ENCODE peak calls at places on chromosomes 5 and 9, in seven cellular contexts. L, X, O, F, Z, G and J are unnamed samples.

GRCh38 chr9:92534199-92535159 is 1.3 kb downstream of the ECM2 start:
- DNase-seq in G (no peak), O (no peak), X (no peak), F (no peak), L (no peak), Z (peak; percentile 36), J (no peak)

GRCh38 chr5:59542841-59543825 is 350.4 kb downstream of the PDE4D start:
- DNase-seq in G (no peak), X (peak; percentile 2), Z (no peak), O (no peak), L (no peak), F (no peak), J (no peak)

GRCh38 chr5:122129332-122129731 is at the start of gene ZNF474:
- DNase-seq in X (no peak), Z (no peak), L (no peak), G (no peak), O (no peak), F (peak; percentile 28), J (no peak)

GRCh38 chr5:16894236-16895057 is 41.6 kb downstream of the MYO10 start:
- DNase-seq in O (peak; percentile 75), Z (no peak), L (no peak), X (no peak), G (no peak), F (no peak), J (no peak)

GRCh38 chr5:178115136-178115834 is 2.0 kb downstream of the N4BP3 start:
- DNase-seq in X (no peak), G (peak; percentile 77), L (no peak), Z (no peak), F (no peak), O (no peak), J (no peak)

GRCh38 chr5:516338-516925 is 7.8 kb downstream of the SLC9A3 start:
- DNase-seq in Z (no peak), O (no peak), G (no peak), F (no peak), L (no peak), X (no peak), J (no peak)

GRCh38 chr9:27437652-27438373 is 86.3 kb upstream of the IFNK start:
- DNase-seq in F (no peak), Z (no peak), L (no peak), O (no peak), X (no peak), G (no peak), J (no peak)

GRCh38 chr5:58502032-58502431 is 10.8 kb downstream of the GAPT start:
- DNase-seq in L (no peak), O (no peak), X (no peak), Z (no peak), F (no peak), G (no peak), J (no peak)

GRCh38 chr5:170809551-170809950 is 26.0 kb downstream of the GABRP start:
- DNase-seq in Z (no peak), X (peak; percentile 41), O (no peak), L (no peak), G (no peak), F (no peak), J (no peak)

GRCh38 chr9:85973238-85973637 is 32.3 kb downstream of the NAA35 start:
- DNase-seq in L (no peak), F (no peak), O (no peak), G (no peak), Z (no peak), X (no peak), J (no peak)

GRCh38 chr5:96844476-96844990 is 31.8 kb upstream of the ERAP2 start:
- DNase-seq in G (no peak), L (no peak), F (no peak), O (no peak), X (peak; percentile 47), Z (no peak), J (no peak)

GRCh38 chr9:115202960-115203751 is 85.2 kb upstream of the TNC start:
- DNase-seq in Z (no peak), F (no peak), O (no peak), X (peak; percentile 41), G (no peak), L (no peak), J (no peak)

GRCh38 chr5:111681414-111681790 is 75.6 kb downstream of the NREP start:
- DNase-seq in F (no peak), O (no peak), G (no peak), X (no peak), Z (no peak), L (no peak), J (no peak)

GRCh38 chr9:36946653-36947052 is 87.4 kb downstream of the PAX5 start:
- DNase-seq in G (no peak), X (peak; percentile 45), L (no peak), F (no peak), O (no peak), Z (no peak), J (no peak)

GRCh38 chr5:61467766-61468482 is 135.9 kb downstream of the ZSWIM6 start:
- DNase-seq in G (no peak), L (no peak), O (no peak), X (no peak), F (no peak), Z (no peak), J (no peak)

GRCh38 chr9:89911721-89912604 is 307.2 kb downstream of the GADD45G start:
- DNase-seq in X (no peak), O (no peak), Z (no peak), F (no peak), L (no peak), G (no peak), J (no peak)

GRCh38 chr5:107304671-107305070 is 366.1 kb downstream of the EFNA5 start:
- DNase-seq in L (no peak), F (no peak), O (no peak), Z (no peak), X (no peak), G (no peak), J (no peak)

GRCh38 chr5:110663525-110663924 is 62.9 kb downstream of the TMEM232 start:
- DNase-seq in G (no peak), F (no peak), O (no peak), Z (no peak), L (no peak), X (no peak), J (no peak)

GRCh38 chr5:143879646-143880045 is 67.7 kb downstream of the HMHB1 start:
- DNase-seq in O (peak; percentile 5), G (no peak), X (no peak), L (no peak), F (no peak), Z (no peak), J (no peak)

GRCh38 chr9:84807870-84808385 is 138.4 kb downstream of the NTRK2 start:
- DNase-seq in X (no peak), G (no peak), F (no peak), O (no peak), Z (no peak), L (no peak), J (no peak)

GRCh38 chr9:86766912-86767311 is 180.4 kb downstream of the GAS1 start:
- DNase-seq in X (no peak), L (no peak), O (peak; percentile 13), Z (no peak), G (no peak), F (no peak), J (no peak)

GRCh38 chr5:69368458-69369368 is 607 bp downstream of the AK6 start:
- DNase-seq in G (no peak), X (peak; percentile 46), F (peak; percentile 38), L (no peak), Z (no peak), O (peak; percentile 57), J (no peak)

GRCh38 chr5:169856571-169856970 is 123.7 kb downstream of the INSYN2B start:
- DNase-seq in G (no peak), Z (no peak), O (no peak), X (no peak), F (peak; percentile 20), L (no peak), J (no peak)

GRCh38 chr9:114336699-114337395 is 7.2 kb downstream of the ORM2 start:
- DNase-seq in G (no peak), F (no peak), X (no peak), L (no peak), Z (no peak), O (no peak), J (no peak)

DNA sequence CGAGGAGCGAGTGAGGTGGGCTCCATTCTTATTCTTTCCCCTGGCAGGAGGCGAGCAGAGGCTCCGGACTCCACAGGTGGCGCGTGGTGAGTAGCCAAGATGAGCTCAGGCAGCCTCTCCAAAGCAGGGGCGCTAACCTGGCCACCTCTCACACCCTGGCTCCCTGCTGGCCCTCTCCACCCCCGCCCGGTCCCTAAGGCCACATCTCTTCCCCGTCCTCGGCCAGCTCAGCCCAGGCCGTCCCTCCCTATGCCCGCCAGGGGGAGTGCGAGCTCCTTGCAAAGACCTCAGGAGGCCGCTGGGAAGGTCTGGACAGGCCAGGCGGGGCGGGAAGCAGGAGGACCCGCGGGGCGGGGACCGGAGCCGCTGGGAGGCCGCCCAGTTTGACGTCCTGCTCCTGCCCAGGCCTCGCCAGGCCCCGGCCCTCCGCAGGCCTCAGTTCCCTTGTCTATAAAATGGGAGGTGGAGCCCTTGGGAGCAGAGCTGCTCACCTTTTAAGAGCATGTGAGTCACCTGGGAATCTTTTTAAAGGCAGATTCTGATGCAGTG is 46.3 kb upstream of the GGTA1 start:
- DNase-seq in L (peak; percentile 92), X (peak; percentile 98), O (peak; percentile 89), G (peak; percentile 97), F (peak; percentile 95), Z (no peak), J (peak; percentile 94)
- TF ChIP-seq POLR2AphosphoS5 in L (no peak), X (peak; percentile 36), O (no peak), G (peak; percentile 67), F (no peak), Z (no peak), J (no peak)

GRCh38 chr9:136297016-136297691 is 6.7 kb downstream of the CCDC187 start:
- DNase-seq in G (no peak), L (no peak), O (peak; percentile 89), Z (no peak), F (no peak), X (no peak), J (no peak)
- TF ChIP-seq TAF1 in G (no peak), L (no peak), O (no peak), Z (no peak), F (no peak), X (no peak), J (no peak)

DNA sequence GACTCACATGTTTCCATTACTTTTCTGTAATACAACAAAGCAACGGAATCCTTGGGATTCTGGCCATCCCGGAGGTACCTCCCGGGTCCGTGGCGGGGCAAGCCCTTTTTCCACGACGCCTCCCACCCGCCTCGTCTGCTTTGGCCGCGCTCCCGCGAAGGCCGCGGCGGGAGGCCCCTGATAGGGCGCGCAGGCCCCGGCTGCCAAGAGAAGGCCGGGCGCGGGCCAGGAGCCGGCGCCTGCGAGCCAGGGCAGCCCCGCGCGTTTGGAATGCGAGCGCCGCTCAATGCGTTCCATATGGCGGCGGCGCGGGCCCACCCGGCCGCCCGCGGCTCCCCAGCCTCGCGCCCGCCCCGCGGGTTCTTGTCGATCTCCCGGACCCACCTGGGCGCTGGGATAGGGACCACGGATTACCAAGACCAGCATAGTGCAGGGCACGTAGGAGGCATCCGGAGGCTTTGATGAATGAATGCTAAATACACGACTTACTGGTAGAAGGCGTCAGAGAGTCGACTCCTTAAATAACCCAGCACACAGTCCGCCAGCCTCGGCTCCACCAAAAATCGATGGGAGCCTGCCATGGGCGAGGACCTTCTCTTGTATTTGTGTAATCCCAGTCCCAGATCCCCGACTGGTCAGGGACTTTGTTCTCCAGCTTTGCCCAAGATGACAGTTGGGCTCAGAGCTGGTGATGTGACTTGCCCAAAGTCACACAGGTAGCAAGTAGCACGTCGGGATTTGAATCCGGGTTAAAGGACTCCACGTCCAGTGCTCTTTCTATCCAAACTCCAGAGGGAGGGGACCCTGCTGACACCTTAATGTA is 17.6 kb upstream of the PHF19 start:
- DNase-seq in G (peak; percentile 65), L (no peak), Z (no peak), O (no peak), F (peak; percentile 35), X (no peak), J (no peak)
- TF ChIP-seq POLR2AphosphoS5 in G (no peak), L (peak; percentile 62), Z (no peak), O (no peak), F (no peak), X (no peak), J (peak; percentile 35)

GRCh38 chr5:168086736-168087135 is 204.7 kb upstream of the WWC1 start:
- DNase-seq in L (no peak), X (no peak), G (no peak), Z (no peak), O (no peak), F (no peak), J (no peak)
- TF ChIP-seq TAF1 in L (no peak), X (no peak), G (no peak), Z (no peak), O (no peak), F (no peak), J (no peak)